ENCODE peak calls at places on chromosomes 4 and X, in eight cellular contexts. One of them, this sample, is unnamed.

GRCh38 chr4:118682928-118683327 is 2.3 kb upstream of the METTL14 start:
- DNase-seq in breast epithelium: no peak
- DNase-seq in uterus: no peak
- DNase-seq in ovary: no peak
- DNase-seq in WERI-Rb-1: no peak
- DNase-seq in MM.1S: peak; percentile 24
- DNase-seq in GM23338: peak; percentile 72
- DNase-seq in AG09309: peak; percentile 7
- DNase-seq in this sample: no peak

GRCh38 chr4:46389301-46389761 is 597 bp downstream of the GABRA2 start:
- DNase-seq in uterus: no peak
- DNase-seq in ovary: no peak
- DNase-seq in MM.1S: no peak
- DNase-seq in WERI-Rb-1: peak; percentile 44
- DNase-seq in breast epithelium: no peak
- DNase-seq in AG09309: no peak
- DNase-seq in GM23338: peak; percentile 70
- DNase-seq in this sample: no peak

GRCh38 chr4:52588771-52589591 is 70.1 kb downstream of the USP46 start:
- DNase-seq in breast epithelium: no peak
- DNase-seq in AG09309: peak; percentile 44
- DNase-seq in MM.1S: no peak
- DNase-seq in uterus: peak; percentile 56
- DNase-seq in WERI-Rb-1: no peak
- DNase-seq in GM23338: no peak
- DNase-seq in ovary: no peak
- DNase-seq in this sample: no peak

GRCh38 chr4:107138433-107138832 is 102.3 kb upstream of the DKK2 start:
- DNase-seq in MM.1S: no peak
- DNase-seq in uterus: no peak
- DNase-seq in WERI-Rb-1: no peak
- DNase-seq in breast epithelium: no peak
- DNase-seq in GM23338: no peak
- DNase-seq in AG09309: no peak
- DNase-seq in ovary: no peak
- DNase-seq in this sample: no peak

GRCh38 chr4:99324978-99325377 is 3.8 kb upstream of the ADH1B start:
- DNase-seq in ovary: peak; percentile 74
- DNase-seq in AG09309: no peak
- DNase-seq in WERI-Rb-1: no peak
- DNase-seq in GM23338: peak; percentile 2
- DNase-seq in uterus: peak; percentile 90
- DNase-seq in MM.1S: no peak
- DNase-seq in breast epithelium: no peak
- DNase-seq in this sample: no peak

GRCh38 chrX:17535229-17535628 is 160.2 kb downstream of the NHS start:
- DNase-seq in GM23338: peak; percentile 74
- DNase-seq in AG09309: no peak
- DNase-seq in WERI-Rb-1: peak; percentile 50
- DNase-seq in ovary: no peak
- DNase-seq in MM.1S: peak; percentile 49
- DNase-seq in breast epithelium: no peak
- DNase-seq in uterus: no peak
- DNase-seq in this sample: no peak

GRCh38 chrX:7711167-7711566 is 131.8 kb upstream of the VCX start:
- DNase-seq in MM.1S: peak; percentile 6
- DNase-seq in AG09309: no peak
- DNase-seq in GM23338: no peak
- DNase-seq in WERI-Rb-1: no peak
- DNase-seq in uterus: no peak
- DNase-seq in ovary: no peak
- DNase-seq in breast epithelium: no peak
- DNase-seq in this sample: no peak

GRCh38 chr4:37157403-37158167 is 87.0 kb upstream of the NWD2 start:
- DNase-seq in ovary: no peak
- DNase-seq in GM23338: peak; percentile 2
- DNase-seq in WERI-Rb-1: no peak
- DNase-seq in uterus: no peak
- DNase-seq in MM.1S: no peak
- DNase-seq in AG09309: no peak
- DNase-seq in breast epithelium: no peak
- DNase-seq in this sample: no peak

GRCh38 chrX:155334486-155335316 is at the start of gene CLIC2:
- DNase-seq in ovary: no peak
- DNase-seq in breast epithelium: no peak
- DNase-seq in uterus: peak; percentile 54
- DNase-seq in MM.1S: peak; percentile 82
- DNase-seq in GM23338: no peak
- DNase-seq in WERI-Rb-1: no peak
- DNase-seq in AG09309: peak; percentile 16
- DNase-seq in this sample: no peak

GRCh38 chrX:103571121-103571520 is 14.2 kb upstream of the TCEAL4 start:
- DNase-seq in GM23338: no peak
- DNase-seq in breast epithelium: no peak
- DNase-seq in uterus: no peak
- DNase-seq in AG09309: no peak
- DNase-seq in WERI-Rb-1: no peak
- DNase-seq in MM.1S: no peak
- DNase-seq in ovary: no peak
- DNase-seq in this sample: no peak

GRCh38 chrX:14948701-14949100 is 75.5 kb downstream of the MOSPD2 start:
- DNase-seq in ovary: no peak
- DNase-seq in GM23338: no peak
- DNase-seq in WERI-Rb-1: no peak
- DNase-seq in MM.1S: no peak
- DNase-seq in AG09309: no peak
- DNase-seq in uterus: no peak
- DNase-seq in breast epithelium: no peak
- DNase-seq in this sample: no peak

GRCh38 chr4:15778191-15778741 is at the start of gene CD38:
- DNase-seq in GM23338: peak; percentile 64
- DNase-seq in uterus: no peak
- DNase-seq in WERI-Rb-1: no peak
- DNase-seq in ovary: no peak
- DNase-seq in MM.1S: peak; percentile 86
- DNase-seq in AG09309: no peak
- DNase-seq in breast epithelium: no peak
- DNase-seq in this sample: no peak

GRCh38 chr4:27398911-27399310 is 538.3 kb downstream of the STIM2 start:
- DNase-seq in breast epithelium: no peak
- DNase-seq in GM23338: no peak
- DNase-seq in AG09309: no peak
- DNase-seq in WERI-Rb-1: no peak
- DNase-seq in MM.1S: no peak
- DNase-seq in ovary: no peak
- DNase-seq in uterus: no peak
- DNase-seq in this sample: no peak

DNA sequence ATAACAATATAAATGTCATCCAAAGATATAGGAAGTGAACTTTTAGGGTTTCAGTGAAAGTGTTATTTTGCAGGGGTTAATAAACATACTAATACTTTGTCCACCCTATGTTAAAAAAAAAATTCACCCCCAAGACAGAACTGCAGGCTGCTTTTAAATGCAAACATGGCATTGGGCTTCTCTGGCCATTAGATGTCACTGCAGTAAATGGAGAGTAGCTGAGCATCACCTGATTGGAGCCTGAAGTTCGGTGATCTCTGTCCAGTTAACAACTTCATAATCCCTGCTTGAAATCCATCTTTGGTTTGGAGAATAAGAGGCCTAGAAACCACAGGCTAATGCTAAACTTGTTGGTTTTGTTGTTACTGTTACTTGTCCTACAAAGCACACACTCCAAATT is 18.7 kb downstream of the SLC25A43 start:
- DNase-seq in ovary: no peak
- DNase-seq in AG09309: no peak
- DNase-seq in uterus: no peak
- DNase-seq in GM23338: no peak
- DNase-seq in breast epithelium: no peak
- DNase-seq in MM.1S: peak; percentile 18
- DNase-seq in WERI-Rb-1: no peak
- DNase-seq in this sample: no peak
- TF ChIP-seq CTCF in ovary: no peak
- TF ChIP-seq CTCF in AG09309: peak; percentile 15
- TF ChIP-seq CTCF in uterus: no peak
- TF ChIP-seq CTCF in GM23338: peak; percentile 26
- TF ChIP-seq CTCF in breast epithelium: no peak
- TF ChIP-seq CTCF in MM.1S: peak; percentile 26
- TF ChIP-seq CTCF in WERI-Rb-1: peak; percentile 39
- TF ChIP-seq CTCF in this sample: peak; percentile 28

DNA sequence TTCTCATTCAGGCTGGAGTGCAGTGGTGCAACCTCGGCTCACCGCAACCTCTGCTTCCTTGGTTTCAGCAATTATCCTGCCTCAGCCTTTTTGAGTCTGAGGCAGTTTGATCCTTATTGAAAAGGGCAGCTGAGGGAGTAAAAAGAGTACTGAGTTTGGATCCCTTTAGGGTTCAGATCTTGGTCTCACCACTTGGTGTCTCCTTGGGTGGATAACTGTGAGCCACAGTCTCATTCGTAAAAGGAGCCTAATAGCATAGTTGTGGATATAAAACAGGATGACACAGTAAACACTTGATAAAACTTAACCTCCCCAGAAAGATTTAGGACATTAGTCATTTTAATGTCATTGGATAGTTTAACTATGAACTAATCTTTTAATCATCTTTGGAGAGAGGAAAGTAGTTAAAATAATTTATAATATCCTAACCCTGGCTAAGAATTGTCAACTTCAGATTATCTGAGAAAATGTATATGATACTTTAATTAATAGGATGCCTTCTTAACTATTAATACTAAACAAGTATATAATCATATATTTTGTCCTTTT is 173.1 kb downstream of the ANK2 start:
- DNase-seq in WERI-Rb-1: no peak
- DNase-seq in GM23338: peak; percentile 33
- DNase-seq in MM.1S: no peak
- DNase-seq in ovary: no peak
- DNase-seq in uterus: no peak
- DNase-seq in AG09309: peak; percentile 10
- DNase-seq in breast epithelium: no peak
- DNase-seq in this sample: no peak
- TF ChIP-seq CTCF in WERI-Rb-1: no peak
- TF ChIP-seq CTCF in GM23338: peak; percentile 17
- TF ChIP-seq CTCF in MM.1S: no peak
- TF ChIP-seq CTCF in ovary: no peak
- TF ChIP-seq CTCF in uterus: no peak
- TF ChIP-seq CTCF in AG09309: peak; percentile 10
- TF ChIP-seq CTCF in breast epithelium: no peak
- TF ChIP-seq CTCF in this sample: no peak

GRCh38 chr4:88043586-88044340 is 36.3 kb downstream of the PKD2 start:
- DNase-seq in uterus: no peak
- DNase-seq in GM23338: no peak
- DNase-seq in MM.1S: no peak
- DNase-seq in breast epithelium: no peak
- DNase-seq in WERI-Rb-1: no peak
- DNase-seq in ovary: no peak
- DNase-seq in AG09309: no peak
- DNase-seq in this sample: no peak
- TF ChIP-seq CTCF in uterus: no peak
- TF ChIP-seq CTCF in GM23338: no peak
- TF ChIP-seq CTCF in MM.1S: no peak
- TF ChIP-seq CTCF in breast epithelium: no peak
- TF ChIP-seq CTCF in WERI-Rb-1: no peak
- TF ChIP-seq CTCF in ovary: no peak
- TF ChIP-seq CTCF in AG09309: no peak
- TF ChIP-seq CTCF in this sample: no peak

GRCh38 chr4:22463179-22463578 is 52.7 kb downstream of the ADGRA3 start:
- DNase-seq in ovary: no peak
- DNase-seq in MM.1S: no peak
- DNase-seq in breast epithelium: no peak
- DNase-seq in GM23338: peak; percentile 28
- DNase-seq in WERI-Rb-1: peak; percentile 30
- DNase-seq in uterus: no peak
- DNase-seq in AG09309: no peak
- DNase-seq in this sample: no peak
- TF ChIP-seq CTCF in ovary: no peak
- TF ChIP-seq CTCF in MM.1S: no peak
- TF ChIP-seq CTCF in breast epithelium: no peak
- TF ChIP-seq CTCF in GM23338: peak; percentile 46
- TF ChIP-seq CTCF in WERI-Rb-1: peak; percentile 43
- TF ChIP-seq CTCF in uterus: no peak
- TF ChIP-seq CTCF in AG09309: no peak
- TF ChIP-seq CTCF in this sample: no peak

GRCh38 chrX:38627683-38628082 is 66.3 kb downstream of the TSPAN7 start:
- DNase-seq in AG09309: no peak
- DNase-seq in WERI-Rb-1: peak; percentile 33
- DNase-seq in breast epithelium: no peak
- DNase-seq in MM.1S: peak; percentile 56
- DNase-seq in ovary: no peak
- DNase-seq in GM23338: peak; percentile 76
- DNase-seq in uterus: no peak
- DNase-seq in this sample: no peak
- TF ChIP-seq CTCF in AG09309: peak; percentile 44
- TF ChIP-seq CTCF in WERI-Rb-1: peak; percentile 80
- TF ChIP-seq CTCF in breast epithelium: no peak
- TF ChIP-seq CTCF in MM.1S: peak; percentile 80
- TF ChIP-seq CTCF in ovary: no peak
- TF ChIP-seq CTCF in GM23338: peak; percentile 62
- TF ChIP-seq CTCF in uterus: no peak
- TF ChIP-seq CTCF in this sample: no peak

DNA sequence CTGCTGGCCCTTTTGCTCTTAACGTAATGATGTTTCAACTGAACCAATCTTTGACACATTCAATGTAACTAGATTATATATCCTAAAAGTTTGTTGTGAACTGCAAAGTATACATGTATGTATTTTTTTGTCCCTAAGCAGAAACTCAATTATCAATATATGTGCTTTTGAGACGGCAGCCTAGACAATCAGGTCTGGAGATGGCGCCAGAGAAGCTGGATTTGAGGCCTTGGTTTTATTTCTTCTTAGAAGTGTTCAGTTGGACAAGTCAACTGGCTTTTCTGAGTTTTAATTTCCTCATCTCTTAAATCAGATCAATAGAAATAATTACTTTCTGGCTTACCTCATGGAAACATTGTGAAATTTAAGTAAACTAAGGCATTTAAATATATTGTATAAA is 62.5 kb downstream of the DCAF8L1 start:
- DNase-seq in ovary: no peak
- DNase-seq in WERI-Rb-1: peak; percentile 12
- DNase-seq in GM23338: peak; percentile 2
- DNase-seq in breast epithelium: no peak
- DNase-seq in MM.1S: no peak
- DNase-seq in uterus: no peak
- DNase-seq in AG09309: no peak
- DNase-seq in this sample: no peak
- TF ChIP-seq CTCF in ovary: no peak
- TF ChIP-seq CTCF in WERI-Rb-1: no peak
- TF ChIP-seq CTCF in GM23338: peak; percentile 29
- TF ChIP-seq CTCF in breast epithelium: no peak
- TF ChIP-seq CTCF in MM.1S: no peak
- TF ChIP-seq CTCF in uterus: no peak
- TF ChIP-seq CTCF in AG09309: no peak
- TF ChIP-seq CTCF in this sample: peak; percentile 37